ENCODE peak calls at places on chromosome 3, in seven cellular contexts. One of them, this sample, is unnamed.

GRCh38 chr3:178785961-178786360 is 249.7 kb downstream of the KCNMB2 start:
- DNase-seq in OCI-LY7: no peak
- DNase-seq in SK-N-SH: no peak
- DNase-seq in HCT116: no peak
- DNase-seq in PC-3: no peak
- DNase-seq in GM23248: no peak
- DNase-seq in hepatocyte: no peak
- DNase-seq in this sample: no peak

GRCh38 chr3:108453541-108454057 is 56.8 kb downstream of the MYH15 start:
- DNase-seq in OCI-LY7: no peak
- DNase-seq in SK-N-SH: no peak
- DNase-seq in HCT116: no peak
- DNase-seq in PC-3: peak; percentile 15
- DNase-seq in GM23248: peak; percentile 61
- DNase-seq in hepatocyte: no peak
- DNase-seq in this sample: no peak

GRCh38 chr3:155070316-155070715 is 9.8 kb upstream of the MME start:
- DNase-seq in OCI-LY7: no peak
- DNase-seq in SK-N-SH: no peak
- DNase-seq in HCT116: no peak
- DNase-seq in PC-3: no peak
- DNase-seq in GM23248: no peak
- DNase-seq in hepatocyte: no peak
- DNase-seq in this sample: no peak

GRCh38 chr3:119481079-119481478 is 12.3 kb downstream of the POGLUT1 start:
- DNase-seq in OCI-LY7: no peak
- DNase-seq in SK-N-SH: no peak
- DNase-seq in HCT116: no peak
- DNase-seq in PC-3: no peak
- DNase-seq in GM23248: peak; percentile 20
- DNase-seq in hepatocyte: no peak
- DNase-seq in this sample: no peak

GRCh38 chr3:14633819-14634424 is 17.6 kb upstream of the CCDC174 start:
- DNase-seq in OCI-LY7: peak; percentile 77
- DNase-seq in SK-N-SH: peak; percentile 59
- DNase-seq in HCT116: peak; percentile 67
- DNase-seq in PC-3: peak; percentile 65
- DNase-seq in GM23248: peak; percentile 76
- DNase-seq in hepatocyte: peak; percentile 79
- DNase-seq in this sample: peak; percentile 76

GRCh38 chr3:72175305-72175858 is 390.4 kb upstream of the PROK2 start:
- DNase-seq in OCI-LY7: no peak
- DNase-seq in SK-N-SH: no peak
- DNase-seq in HCT116: no peak
- DNase-seq in PC-3: no peak
- DNase-seq in GM23248: no peak
- DNase-seq in hepatocyte: no peak
- DNase-seq in this sample: no peak

GRCh38 chr3:51949121-51949520 is 6.1 kb upstream of the GPR62 start:
- DNase-seq in OCI-LY7: no peak
- DNase-seq in SK-N-SH: no peak
- DNase-seq in HCT116: no peak
- DNase-seq in PC-3: no peak
- DNase-seq in GM23248: no peak
- DNase-seq in hepatocyte: no peak
- DNase-seq in this sample: no peak

GRCh38 chr3:73867524-73867923 is 242.8 kb upstream of the PDZRN3 start:
- DNase-seq in OCI-LY7: no peak
- DNase-seq in SK-N-SH: no peak
- DNase-seq in HCT116: no peak
- DNase-seq in PC-3: no peak
- DNase-seq in GM23248: no peak
- DNase-seq in hepatocyte: no peak
- DNase-seq in this sample: no peak

GRCh38 chr3:43995078-43995928 is 246.4 kb upstream of the TOPAZ1 start:
- DNase-seq in OCI-LY7: peak; percentile 65
- DNase-seq in SK-N-SH: peak; percentile 80
- DNase-seq in HCT116: no peak
- DNase-seq in PC-3: peak; percentile 50
- DNase-seq in GM23248: peak; percentile 70
- DNase-seq in hepatocyte: peak; percentile 67
- DNase-seq in this sample: peak; percentile 77

GRCh38 chr3:10370429-10370828 is 49.5 kb upstream of the SEC13 start:
- DNase-seq in OCI-LY7: no peak
- DNase-seq in SK-N-SH: peak; percentile 46
- DNase-seq in HCT116: no peak
- DNase-seq in PC-3: no peak
- DNase-seq in GM23248: peak; percentile 20
- DNase-seq in hepatocyte: no peak
- DNase-seq in this sample: no peak
- TF ChIP-seq EZH2phosphoT487 in OCI-LY7: no peak
- TF ChIP-seq EZH2phosphoT487 in SK-N-SH: no peak
- TF ChIP-seq EZH2phosphoT487 in HCT116: no peak
- TF ChIP-seq EZH2phosphoT487 in PC-3: no peak
- TF ChIP-seq EZH2phosphoT487 in GM23248: no peak
- TF ChIP-seq EZH2phosphoT487 in hepatocyte: no peak
- TF ChIP-seq EZH2phosphoT487 in this sample: no peak

DNA sequence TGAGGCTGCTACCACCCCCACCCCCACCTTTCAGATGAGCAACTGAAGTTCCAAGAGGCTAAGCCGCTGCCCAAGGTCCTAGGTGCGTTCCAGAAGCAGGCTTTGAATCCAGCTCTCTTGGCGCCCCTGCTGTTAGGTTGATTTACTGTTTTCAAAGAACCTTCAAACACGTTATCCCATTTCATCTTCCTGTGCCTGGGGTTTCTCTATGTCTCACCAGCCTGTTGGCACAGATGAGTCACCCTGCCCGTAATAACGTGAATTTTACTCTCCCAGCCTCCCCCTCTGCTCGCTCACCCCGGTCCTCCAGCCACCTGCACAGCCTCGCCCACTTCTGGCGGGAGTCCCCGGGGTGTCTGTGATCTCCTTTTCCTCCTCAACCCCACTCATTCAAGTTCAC is 13.1 kb upstream of the TSEN2 start:
- DNase-seq in OCI-LY7: no peak
- DNase-seq in SK-N-SH: no peak
- DNase-seq in HCT116: peak; percentile 92
- DNase-seq in PC-3: peak; percentile 99
- DNase-seq in GM23248: no peak
- DNase-seq in hepatocyte: peak; percentile 45
- DNase-seq in this sample: no peak
- TF ChIP-seq EZH2phosphoT487 in OCI-LY7: no peak
- TF ChIP-seq EZH2phosphoT487 in SK-N-SH: no peak
- TF ChIP-seq EZH2phosphoT487 in HCT116: no peak
- TF ChIP-seq EZH2phosphoT487 in PC-3: no peak
- TF ChIP-seq EZH2phosphoT487 in GM23248: no peak
- TF ChIP-seq EZH2phosphoT487 in hepatocyte: no peak
- TF ChIP-seq EZH2phosphoT487 in this sample: no peak

GRCh38 chr3:193053031-193053430 is 135.4 kb upstream of the MB21D2 start:
- DNase-seq in OCI-LY7: no peak
- DNase-seq in SK-N-SH: no peak
- DNase-seq in HCT116: no peak
- DNase-seq in PC-3: no peak
- DNase-seq in GM23248: peak; percentile 9
- DNase-seq in hepatocyte: no peak
- DNase-seq in this sample: no peak
- TF ChIP-seq EZH2phosphoT487 in OCI-LY7: no peak
- TF ChIP-seq EZH2phosphoT487 in SK-N-SH: no peak
- TF ChIP-seq EZH2phosphoT487 in HCT116: no peak
- TF ChIP-seq EZH2phosphoT487 in PC-3: no peak
- TF ChIP-seq EZH2phosphoT487 in GM23248: no peak
- TF ChIP-seq EZH2phosphoT487 in hepatocyte: no peak
- TF ChIP-seq EZH2phosphoT487 in this sample: no peak

DNA sequence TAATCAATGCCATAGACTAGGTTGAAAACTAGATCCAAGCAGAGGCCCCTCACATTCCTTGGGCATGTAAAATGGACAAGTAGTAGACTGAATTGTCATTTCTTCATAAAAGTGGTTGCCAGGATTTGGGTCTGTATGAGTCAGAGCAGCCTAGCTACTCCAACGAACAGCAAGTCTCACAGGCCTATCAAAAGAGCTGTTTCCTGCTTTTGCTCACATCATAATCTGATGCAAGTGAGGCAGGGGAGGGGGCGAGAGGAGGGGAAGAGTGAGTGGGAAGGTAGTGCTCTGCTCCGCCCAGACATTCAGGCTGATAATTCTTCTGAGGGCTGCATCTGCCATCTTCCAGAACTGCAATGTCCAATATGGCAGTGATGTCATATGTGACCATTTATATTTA is 228.9 kb upstream of the PRICKLE2 start:
- DNase-seq in OCI-LY7: no peak
- DNase-seq in SK-N-SH: no peak
- DNase-seq in HCT116: no peak
- DNase-seq in PC-3: peak; percentile 28
- DNase-seq in GM23248: peak; percentile 76
- DNase-seq in hepatocyte: peak; percentile 32
- DNase-seq in this sample: no peak
- TF ChIP-seq EZH2phosphoT487 in OCI-LY7: no peak
- TF ChIP-seq EZH2phosphoT487 in SK-N-SH: no peak
- TF ChIP-seq EZH2phosphoT487 in HCT116: no peak
- TF ChIP-seq EZH2phosphoT487 in PC-3: no peak
- TF ChIP-seq EZH2phosphoT487 in GM23248: no peak
- TF ChIP-seq EZH2phosphoT487 in hepatocyte: no peak
- TF ChIP-seq EZH2phosphoT487 in this sample: no peak

DNA sequence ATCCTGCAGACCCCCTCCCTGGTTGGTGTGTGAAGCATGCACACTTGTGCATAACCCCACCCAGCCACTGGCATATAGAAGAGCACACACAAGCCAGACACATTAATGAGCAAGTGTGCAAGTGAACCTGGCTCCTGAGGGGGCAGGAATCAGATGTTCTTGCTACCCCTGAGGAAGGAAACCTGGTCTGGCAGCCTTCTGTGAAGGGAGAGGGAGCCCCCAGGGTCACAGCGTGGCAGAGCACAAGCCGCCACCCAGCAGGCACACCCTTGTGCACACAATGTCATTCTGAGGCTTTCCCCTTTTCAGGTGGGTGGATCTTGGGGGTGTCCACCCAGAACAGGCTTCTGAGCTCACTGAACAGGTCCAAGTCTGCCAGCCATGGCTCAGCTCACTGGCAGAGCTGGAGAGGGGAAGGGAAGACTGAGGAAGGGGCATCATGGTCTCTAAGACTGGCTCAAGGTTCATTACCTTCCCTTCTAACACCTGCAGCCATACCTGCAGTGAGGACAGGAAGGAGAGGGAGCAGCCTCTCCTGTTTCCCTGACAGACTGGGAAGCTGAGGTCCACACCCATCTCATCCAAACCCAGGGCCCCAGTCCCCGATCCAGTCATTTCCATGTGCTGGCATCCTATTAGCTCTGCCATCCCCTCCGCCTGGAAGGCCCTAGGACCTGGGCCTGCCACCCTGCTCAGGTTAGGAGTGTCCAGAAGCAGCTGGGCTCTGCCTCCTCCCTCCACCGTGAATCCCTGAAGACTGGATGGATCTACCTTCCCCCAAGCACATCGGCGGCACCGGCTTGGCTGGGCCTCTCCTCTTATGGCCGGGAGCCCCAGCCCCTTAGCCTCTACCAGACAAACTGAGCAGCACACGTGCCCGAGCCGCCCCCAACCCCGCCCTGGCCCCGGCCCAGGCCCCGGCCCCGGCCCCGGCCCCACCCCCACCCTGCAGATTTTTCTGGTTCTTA is 31.4 kb upstream of the SEMA3F start:
- DNase-seq in OCI-LY7: no peak
- DNase-seq in SK-N-SH: peak; percentile 65
- DNase-seq in HCT116: no peak
- DNase-seq in PC-3: no peak
- DNase-seq in GM23248: peak; percentile 26
- DNase-seq in hepatocyte: no peak
- DNase-seq in this sample: no peak
- TF ChIP-seq EZH2phosphoT487 in OCI-LY7: no peak
- TF ChIP-seq EZH2phosphoT487 in SK-N-SH: no peak
- TF ChIP-seq EZH2phosphoT487 in HCT116: no peak
- TF ChIP-seq EZH2phosphoT487 in PC-3: no peak
- TF ChIP-seq EZH2phosphoT487 in GM23248: no peak
- TF ChIP-seq EZH2phosphoT487 in hepatocyte: no peak
- TF ChIP-seq EZH2phosphoT487 in this sample: no peak

GRCh38 chr3:49120438-49121135 is at the start of gene USP19:
- DNase-seq in OCI-LY7: peak; percentile 95
- DNase-seq in SK-N-SH: peak; percentile 99
- DNase-seq in HCT116: peak; percentile 81
- DNase-seq in PC-3: peak; percentile 94
- DNase-seq in GM23248: peak; percentile 95
- DNase-seq in hepatocyte: peak; percentile 96
- DNase-seq in this sample: peak; percentile 96
- TF ChIP-seq EZH2phosphoT487 in OCI-LY7: no peak
- TF ChIP-seq EZH2phosphoT487 in SK-N-SH: no peak
- TF ChIP-seq EZH2phosphoT487 in HCT116: no peak
- TF ChIP-seq EZH2phosphoT487 in PC-3: no peak
- TF ChIP-seq EZH2phosphoT487 in GM23248: no peak
- TF ChIP-seq EZH2phosphoT487 in hepatocyte: no peak
- TF ChIP-seq EZH2phosphoT487 in this sample: no peak

GRCh38 chr3:5187920-5188418 is 462 bp downstream of the EDEM1 start:
- DNase-seq in OCI-LY7: no peak
- DNase-seq in SK-N-SH: peak; percentile 76
- DNase-seq in HCT116: no peak
- DNase-seq in PC-3: peak; percentile 39
- DNase-seq in GM23248: peak; percentile 76
- DNase-seq in hepatocyte: peak; percentile 65
- DNase-seq in this sample: peak; percentile 73
- TF ChIP-seq EZH2phosphoT487 in OCI-LY7: no peak
- TF ChIP-seq EZH2phosphoT487 in SK-N-SH: no peak
- TF ChIP-seq EZH2phosphoT487 in HCT116: no peak
- TF ChIP-seq EZH2phosphoT487 in PC-3: no peak
- TF ChIP-seq EZH2phosphoT487 in GM23248: no peak
- TF ChIP-seq EZH2phosphoT487 in hepatocyte: no peak
- TF ChIP-seq EZH2phosphoT487 in this sample: no peak

GRCh38 chr3:32276279-32276841 is 37.9 kb downstream of the CMTM8 start:
- DNase-seq in OCI-LY7: no peak
- DNase-seq in SK-N-SH: no peak
- DNase-seq in HCT116: no peak
- DNase-seq in PC-3: peak; percentile 57
- DNase-seq in GM23248: no peak
- DNase-seq in hepatocyte: no peak
- DNase-seq in this sample: no peak

GRCh38 chr3:32282578-32282977 is 44.1 kb downstream of the CMTM8 start:
- DNase-seq in OCI-LY7: no peak
- DNase-seq in SK-N-SH: no peak
- DNase-seq in HCT116: no peak
- DNase-seq in PC-3: no peak
- DNase-seq in GM23248: no peak
- DNase-seq in hepatocyte: no peak
- DNase-seq in this sample: no peak

GRCh38 chr3:32280262-32280910 is 41.9 kb downstream of the CMTM8 start:
- DNase-seq in OCI-LY7: no peak
- DNase-seq in SK-N-SH: no peak
- DNase-seq in HCT116: peak; percentile 15
- DNase-seq in PC-3: peak; percentile 58
- DNase-seq in GM23248: no peak
- DNase-seq in hepatocyte: no peak
- DNase-seq in this sample: no peak

GRCh38 chr3:32281570-32282106 is 43.2 kb downstream of the CMTM8 start:
- DNase-seq in OCI-LY7: no peak
- DNase-seq in SK-N-SH: no peak
- DNase-seq in HCT116: no peak
- DNase-seq in PC-3: no peak
- DNase-seq in GM23248: no peak
- DNase-seq in hepatocyte: no peak
- DNase-seq in this sample: no peak

GRCh38 chr3:32278714-32279113 is 40.2 kb downstream of the CMTM8 start:
- DNase-seq in OCI-LY7: no peak
- DNase-seq in SK-N-SH: no peak
- DNase-seq in HCT116: no peak
- DNase-seq in PC-3: peak; percentile 29
- DNase-seq in GM23248: peak; percentile 21
- DNase-seq in hepatocyte: no peak
- DNase-seq in this sample: no peak
- TF ChIP-seq EZH2phosphoT487 in OCI-LY7: no peak
- TF ChIP-seq EZH2phosphoT487 in SK-N-SH: no peak
- TF ChIP-seq EZH2phosphoT487 in HCT116: no peak
- TF ChIP-seq EZH2phosphoT487 in PC-3: no peak
- TF ChIP-seq EZH2phosphoT487 in GM23248: no peak
- TF ChIP-seq EZH2phosphoT487 in hepatocyte: no peak
- TF ChIP-seq EZH2phosphoT487 in this sample: no peak